ENCODE peak calls at places on chromosomes 7 and 10, in five cellular contexts. One of them, this sample, is unnamed.

GRCh38 chr7:156026076-156027002 is 214.1 kb upstream of the SHH start:
- DNase-seq in CD8-positive, alpha-beta memory T cell: no peak
- DNase-seq in A549: no peak
- DNase-seq in heart left ventricle: no peak
- DNase-seq in MM.1S: no peak
- DNase-seq in this sample: no peak

GRCh38 chr7:6262206-6262605 is 10.2 kb downstream of the CYTH3 start:
- DNase-seq in heart left ventricle: no peak
- DNase-seq in CD8-positive, alpha-beta memory T cell: no peak
- DNase-seq in A549: no peak
- DNase-seq in MM.1S: no peak
- DNase-seq in this sample: no peak

GRCh38 chr10:130466271-130466997 is 330.2 kb downstream of the GLRX3 start:
- DNase-seq in heart left ventricle: no peak
- DNase-seq in A549: no peak
- DNase-seq in CD8-positive, alpha-beta memory T cell: no peak
- DNase-seq in MM.1S: peak; percentile 82
- DNase-seq in this sample: no peak

GRCh38 chr7:1159933-1160664 is at the start of gene ZFAND2A:
- DNase-seq in CD8-positive, alpha-beta memory T cell: peak; percentile 99
- DNase-seq in A549: peak; percentile 98
- DNase-seq in heart left ventricle: peak; percentile 100
- DNase-seq in MM.1S: peak; percentile 97
- DNase-seq in this sample: peak; percentile 94

GRCh38 chr10:87915989-87916388 is 52.6 kb downstream of the PTEN start:
- DNase-seq in CD8-positive, alpha-beta memory T cell: no peak
- DNase-seq in heart left ventricle: no peak
- DNase-seq in MM.1S: no peak
- DNase-seq in A549: no peak
- DNase-seq in this sample: no peak

GRCh38 chr7:138979226-138979979 is 1.8 kb downstream of the KIAA1549 start:
- DNase-seq in A549: peak; percentile 49
- DNase-seq in CD8-positive, alpha-beta memory T cell: no peak
- DNase-seq in MM.1S: peak; percentile 50
- DNase-seq in heart left ventricle: no peak
- DNase-seq in this sample: peak; percentile 51

GRCh38 chr7:149753370-149754233 is 19.8 kb downstream of the ZNF467 start:
- DNase-seq in heart left ventricle: no peak
- DNase-seq in A549: peak; percentile 73
- DNase-seq in CD8-positive, alpha-beta memory T cell: no peak
- DNase-seq in MM.1S: no peak
- DNase-seq in this sample: peak; percentile 66

GRCh38 chr10:104332243-104333036 is 5.8 kb downstream of the ITPRIP start:
- DNase-seq in heart left ventricle: no peak
- DNase-seq in MM.1S: no peak
- DNase-seq in A549: no peak
- DNase-seq in CD8-positive, alpha-beta memory T cell: no peak
- DNase-seq in this sample: no peak

GRCh38 chr7:43108255-43109011 is 4.0 kb upstream of the HECW1 start:
- DNase-seq in heart left ventricle: peak; percentile 63
- DNase-seq in CD8-positive, alpha-beta memory T cell: no peak
- DNase-seq in A549: peak; percentile 58
- DNase-seq in MM.1S: peak; percentile 80
- DNase-seq in this sample: no peak

GRCh38 chr7:29987083-29987482 is 2.5 kb downstream of the SCRN1 start:
- DNase-seq in MM.1S: no peak
- DNase-seq in heart left ventricle: no peak
- DNase-seq in CD8-positive, alpha-beta memory T cell: no peak
- DNase-seq in A549: peak; percentile 25
- DNase-seq in this sample: peak; percentile 8
- H3K4me3 ChIP-seq in MM.1S: no peak overlapping the region
- H3K4me3 ChIP-seq in heart left ventricle: no peak overlapping the region
- H3K4me3 ChIP-seq in CD8-positive, alpha-beta memory T cell: no peak overlapping the region
- H3K4me3 ChIP-seq in A549: peak overlapping the region; percentile 92
- H3K4me3 ChIP-seq in this sample: peak overlapping the region; percentile 38

GRCh38 chr7:151743481-151743983 is 133.4 kb downstream of the PRKAG2 start:
- DNase-seq in A549: no peak
- DNase-seq in CD8-positive, alpha-beta memory T cell: no peak
- DNase-seq in MM.1S: no peak
- DNase-seq in heart left ventricle: no peak
- DNase-seq in this sample: no peak

GRCh38 chr7:151744051-151744580 is 132.8 kb downstream of the PRKAG2 start:
- DNase-seq in heart left ventricle: no peak
- DNase-seq in A549: no peak
- DNase-seq in MM.1S: no peak
- DNase-seq in CD8-positive, alpha-beta memory T cell: no peak
- DNase-seq in this sample: no peak

GRCh38 chr7:151744656-151745055 is 132.3 kb downstream of the PRKAG2 start:
- DNase-seq in heart left ventricle: no peak
- DNase-seq in MM.1S: no peak
- DNase-seq in A549: no peak
- DNase-seq in CD8-positive, alpha-beta memory T cell: no peak
- DNase-seq in this sample: no peak

GRCh38 chr7:151745090-151745638 is 131.8 kb downstream of the PRKAG2 start:
- DNase-seq in MM.1S: no peak
- DNase-seq in CD8-positive, alpha-beta memory T cell: no peak
- DNase-seq in A549: peak; percentile 93
- DNase-seq in heart left ventricle: peak; percentile 81
- DNase-seq in this sample: peak; percentile 96

GRCh38 chr7:151745706-151746105 is 131.2 kb downstream of the PRKAG2 start:
- DNase-seq in CD8-positive, alpha-beta memory T cell: no peak
- DNase-seq in A549: no peak
- DNase-seq in MM.1S: no peak
- DNase-seq in heart left ventricle: no peak
- DNase-seq in this sample: no peak
- H3K27ac ChIP-seq in CD8-positive, alpha-beta memory T cell: no peak overlapping the region
- H3K27ac ChIP-seq in A549: peak overlapping the region; percentile 87
- H3K27ac ChIP-seq in MM.1S: no peak overlapping the region
- H3K27ac ChIP-seq in heart left ventricle: peak overlapping the region; percentile 85
- H3K27ac ChIP-seq in this sample: peak overlapping the region; percentile 81

GRCh38 chr7:21967500-21968099 is 21.9 kb upstream of the CDCA7L start:
- DNase-seq in MM.1S: no peak
- DNase-seq in heart left ventricle: no peak
- DNase-seq in CD8-positive, alpha-beta memory T cell: no peak
- DNase-seq in A549: no peak
- DNase-seq in this sample: peak; percentile 9
- H3K4me3 ChIP-seq in MM.1S: no peak overlapping the region
- H3K4me3 ChIP-seq in heart left ventricle: no peak overlapping the region
- H3K4me3 ChIP-seq in CD8-positive, alpha-beta memory T cell: no peak overlapping the region
- H3K4me3 ChIP-seq in A549: no peak overlapping the region
- H3K4me3 ChIP-seq in this sample: no peak overlapping the region

DNA sequence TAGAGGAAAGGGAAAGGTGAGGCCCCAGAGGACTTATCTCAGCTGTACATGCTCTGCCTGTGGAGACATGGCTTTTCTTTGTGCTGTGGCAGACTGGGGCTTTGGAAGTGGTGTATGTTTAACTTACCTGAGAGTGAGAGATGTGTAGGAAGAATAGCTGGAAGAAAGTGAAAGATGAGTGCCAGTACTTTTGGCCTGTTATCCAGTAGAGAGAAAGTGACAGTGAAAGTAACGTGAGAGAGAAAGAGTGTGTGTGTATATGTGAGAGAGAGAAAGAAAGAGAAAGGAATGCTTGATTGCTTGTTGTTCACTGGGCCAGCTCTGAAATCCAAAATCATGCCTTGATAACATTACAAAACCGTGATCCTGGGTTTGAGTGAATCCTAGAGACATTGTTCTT is 25.5 kb downstream of the MTURN start:
- DNase-seq in A549: no peak
- DNase-seq in CD8-positive, alpha-beta memory T cell: no peak
- DNase-seq in heart left ventricle: no peak
- DNase-seq in MM.1S: no peak
- DNase-seq in this sample: no peak
- H3K27ac ChIP-seq in A549: no peak overlapping the region
- H3K27ac ChIP-seq in CD8-positive, alpha-beta memory T cell: no peak overlapping the region
- H3K27ac ChIP-seq in heart left ventricle: no peak overlapping the region
- H3K27ac ChIP-seq in MM.1S: no peak overlapping the region
- H3K27ac ChIP-seq in this sample: no peak overlapping the region

DNA sequence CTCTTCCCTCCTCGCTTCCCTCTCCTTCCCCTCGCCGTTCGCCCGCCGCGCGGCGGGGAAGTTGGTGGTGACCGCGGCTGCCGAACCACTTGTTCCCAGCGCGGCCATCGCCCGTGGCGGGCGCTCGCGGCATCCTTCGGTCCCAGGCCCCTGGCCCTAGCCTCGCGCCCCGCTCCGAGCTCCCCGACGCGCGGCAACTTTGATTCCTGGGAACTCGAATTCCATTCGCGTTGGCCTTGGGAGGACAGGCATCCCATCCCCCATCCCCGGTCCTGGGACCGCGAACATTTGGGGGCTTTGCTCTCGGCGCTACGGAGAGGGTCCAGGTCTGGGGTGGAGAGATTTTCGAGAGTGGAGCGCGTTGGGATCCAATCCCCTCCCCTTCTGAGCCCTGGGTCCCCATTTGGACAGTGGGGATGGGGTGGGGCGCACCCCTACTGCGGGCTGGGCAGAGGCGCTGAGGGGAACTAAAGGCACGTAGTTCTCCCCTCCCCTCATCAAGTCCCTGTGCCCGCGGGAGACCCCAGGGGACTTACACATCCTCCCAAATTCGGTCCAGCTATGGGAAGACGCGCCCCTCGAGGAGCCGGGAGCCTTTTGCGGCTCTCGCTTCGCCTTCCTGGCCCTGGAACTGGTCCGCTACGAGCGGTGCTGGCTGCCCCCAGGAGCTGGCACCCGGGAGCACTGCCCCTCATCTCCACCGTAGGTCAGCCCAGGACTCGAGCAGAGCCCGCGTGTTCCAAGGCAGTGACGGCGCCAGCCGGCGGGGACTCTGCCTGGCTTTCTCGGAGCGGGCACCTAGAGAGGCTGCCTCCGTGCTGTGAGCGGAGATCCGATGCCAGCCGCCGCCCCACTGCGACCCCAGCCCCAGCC is 856 bp downstream of the CDH23 start:
- DNase-seq in heart left ventricle: peak; percentile 68
- DNase-seq in CD8-positive, alpha-beta memory T cell: no peak
- DNase-seq in MM.1S: no peak
- DNase-seq in A549: no peak
- DNase-seq in this sample: no peak
- H3K4me3 ChIP-seq in heart left ventricle: peak overlapping the region; percentile 61
- H3K4me3 ChIP-seq in CD8-positive, alpha-beta memory T cell: no peak overlapping the region
- H3K4me3 ChIP-seq in MM.1S: no peak overlapping the region
- H3K4me3 ChIP-seq in A549: peak overlapping the region; percentile 58
- H3K4me3 ChIP-seq in this sample: peak overlapping the region; percentile 68

DNA sequence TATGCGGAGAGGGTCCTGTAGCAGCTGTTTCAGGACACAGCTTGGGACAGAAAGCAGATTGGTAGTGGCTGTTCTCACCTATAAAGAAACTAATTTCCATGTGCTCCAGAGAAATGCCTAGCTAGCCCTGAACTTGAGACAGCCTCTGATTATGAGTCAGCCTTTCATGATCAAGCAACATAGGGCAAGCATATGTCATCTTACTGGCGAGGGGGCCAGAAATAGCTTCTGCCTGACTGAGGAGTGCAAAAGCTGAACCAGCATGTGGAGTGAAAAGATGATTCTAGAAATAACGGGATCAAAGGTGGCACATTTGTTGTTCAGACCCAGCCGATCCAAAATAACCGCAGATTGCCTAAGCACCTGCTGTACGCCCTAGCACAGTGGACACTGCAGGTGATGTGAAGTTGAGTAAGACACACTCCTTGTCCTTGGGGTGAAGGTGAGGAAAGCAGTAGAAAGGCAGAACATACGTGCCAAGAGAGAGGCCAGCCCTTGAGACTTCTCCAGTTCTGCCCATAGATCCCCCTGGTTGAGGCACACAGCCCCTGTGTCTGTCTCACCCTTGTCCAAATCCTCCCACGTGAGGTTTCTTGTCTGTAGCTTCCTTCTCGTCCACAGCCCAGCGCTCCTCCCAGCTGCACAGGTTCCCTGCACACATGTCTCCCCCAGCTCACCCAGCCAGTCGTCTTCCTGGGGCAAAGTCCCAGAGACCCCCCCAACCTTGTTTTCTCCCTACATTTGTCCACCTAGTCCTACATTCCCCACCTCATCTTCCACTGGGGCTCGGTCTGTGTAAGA is 2.7 kb upstream of the BCL7B start:
- DNase-seq in heart left ventricle: no peak
- DNase-seq in A549: peak; percentile 62
- DNase-seq in CD8-positive, alpha-beta memory T cell: no peak
- DNase-seq in MM.1S: peak; percentile 42
- DNase-seq in this sample: no peak
- H3K27ac ChIP-seq in heart left ventricle: no peak overlapping the region
- H3K27ac ChIP-seq in A549: peak overlapping the region; percentile 78
- H3K27ac ChIP-seq in CD8-positive, alpha-beta memory T cell: no peak overlapping the region
- H3K27ac ChIP-seq in MM.1S: no peak overlapping the region
- H3K27ac ChIP-seq in this sample: peak overlapping the region; percentile 43

This sample was measured in PC-9.